ENCODE peak calls at places on chromosomes 4 and X, in five cellular contexts. J, V, S, Q and Y are unnamed samples.

GRCh38 chrX:129957241-129958099 is 25.0 kb upstream of the BCORL1 start:
- DNase-seq in J (peak), V (no peak), S (peak), Q (peak), Y (peak)

GRCh38 chr4:167964766-167965373 is 127.5 kb upstream of the ANXA10 start:
- DNase-seq in J (no peak), V (no peak), S (no peak), Q (no peak), Y (no peak)

GRCh38 chr4:92988301-92988700 is 684.5 kb downstream of the GRID2 start:
- DNase-seq in J (no peak), V (no peak), S (no peak), Q (no peak), Y (no peak)

GRCh38 chr4:155208258-155209054 is at the start of gene NPY2R:
- DNase-seq in J (peak), V (no peak), S (peak), Q (peak), Y (no peak)

GRCh38 chr4:81472249-81473085 is 760 bp upstream of the RASGEF1B start:
- DNase-seq in J (peak), V (peak), S (peak), Q (peak), Y (peak)

GRCh38 chr4:108849611-108850406 is 87.0 kb upstream of the ETNPPL start:
- DNase-seq in J (no peak), V (no peak), S (peak), Q (no peak), Y (peak)

GRCh38 chr4:7763788-7764187 is 175.9 kb downstream of the AFAP1 start:
- DNase-seq in J (no peak), V (no peak), S (no peak), Q (no peak), Y (peak)

GRCh38 chr4:7323461-7323871 is 111.3 kb downstream of the PSAPL1 start:
- DNase-seq in J (no peak), V (no peak), S (no peak), Q (no peak), Y (no peak)

GRCh38 chrX:41664307-41665299 is 24.2 kb upstream of the GPR34 start:
- DNase-seq in J (no peak), V (no peak), S (no peak), Q (no peak), Y (no peak)

GRCh38 chrX:11296051-11296450 is 2.8 kb downstream of the AMELX start:
- DNase-seq in J (no peak), V (no peak), S (no peak), Q (no peak), Y (no peak)

GRCh38 chrX:9312922-9313867 is 151.7 kb upstream of the TBL1X start:
- DNase-seq in J (peak), V (no peak), S (no peak), Q (peak), Y (no peak)

GRCh38 chr4:955161-955921 is 18.0 kb downstream of the DGKQ start:
- DNase-seq in J (no peak), V (no peak), S (no peak), Q (peak), Y (no peak)

GRCh38 chr4:11614426-11614825 is 185.7 kb upstream of the HS3ST1 start:
- DNase-seq in J (no peak), V (peak), S (no peak), Q (no peak), Y (no peak)

GRCh38 chrX:112147206-112147605 is 64.6 kb upstream of the TRPC5 start:
- DNase-seq in J (peak), V (no peak), S (peak), Q (peak), Y (no peak)

GRCh38 chrX:11908371-11908770 is 150.3 kb downstream of the MSL3 start:
- DNase-seq in J (no peak), V (no peak), S (peak), Q (no peak), Y (peak)

GRCh38 chrX:12865359-12865758 is 1.5 kb upstream of the TLR7 start:
- DNase-seq in J (no peak), V (no peak), S (no peak), Q (no peak), Y (no peak)

GRCh38 chrX:14936561-14936960 is 63.3 kb downstream of the MOSPD2 start:
- DNase-seq in J (no peak), V (no peak), S (peak), Q (no peak), Y (peak)

GRCh38 chr4:78454016-78454415 is 97.6 kb upstream of the ANXA3 start:
- DNase-seq in J (no peak), V (no peak), S (no peak), Q (no peak), Y (no peak)

GRCh38 chrX:153499876-153500275 is 5.1 kb downstream of the BGN start:
- DNase-seq in J (no peak), V (no peak), S (peak), Q (no peak), Y (no peak)

GRCh38 chr4:76545161-76545884 is 110.3 kb downstream of the SHROOM3 start:
- DNase-seq in J (no peak), V (no peak), S (no peak), Q (no peak), Y (no peak)

GRCh38 chrX:111519215-111519614 is 7.8 kb downstream of the SERTM2 start:
- DNase-seq in J (no peak), V (no peak), S (no peak), Q (no peak), Y (no peak)

GRCh38 chr4:46124773-46125172 is 919 bp upstream of the GABRG1 start:
- DNase-seq in J (peak), V (no peak), S (no peak), Q (no peak), Y (no peak)

GRCh38 chr4:6873291-6873690 is 36.3 kb upstream of the TBC1D14 start:
- DNase-seq in J (no peak), V (no peak), S (no peak), Q (no peak), Y (peak)

GRCh38 chr4:128600996-128601857 is 208.3 kb upstream of the JADE1 start:
- DNase-seq in J (no peak), V (peak), S (peak), Q (peak), Y (peak)

GRCh38 chr4:123390846-123391456 is 5.6 kb upstream of the SPRY1 start:
- DNase-seq in J (no peak), V (no peak), S (peak), Q (no peak), Y (no peak)